ENCODE peak calls at places on chromosomes 7 and 10, in seven cellular contexts. P is cardiac fibroblast, L is fibroblast of pulmonary artery, K is pancreas, M is left ventricle myocardium inferior, T is heart right ventricle, B is endothelial cell of umbilical vein. F is an unnamed sample.

GRCh38 chr10:17851611-17852010 is 42.5 kb downstream of the MRC1 start:
- DNase-seq in P (no peak), L (no peak), K (no peak), M (peak), T (peak), B (peak), F (no peak)

GRCh38 chr7:131196808-131197207 is 130.9 kb upstream of the MKLN1 start:
- DNase-seq in P (peak), L (peak), K (no peak), M (no peak), T (no peak), B (peak), F (peak)

GRCh38 chr10:95451568-95452524 is 109.3 kb downstream of the SORBS1 start:
- DNase-seq in P (no peak), L (no peak), K (no peak), M (no peak), T (no peak), B (no peak), F (no peak)

GRCh38 chr7:48170506-48170905 is 752 bp upstream of the ABCA13 start:
- DNase-seq in P (no peak), L (no peak), K (no peak), M (no peak), T (no peak), B (no peak), F (no peak)

GRCh38 chr7:154913645-154914579 is 89.0 kb downstream of the PAXIP1 start:
- DNase-seq in P (peak), L (peak), K (peak), M (peak), T (peak), B (peak), F (peak)

GRCh38 chr10:17005621-17006566 is 123.7 kb downstream of the CUBN start:
- DNase-seq in P (no peak), L (no peak), K (no peak), M (no peak), T (no peak), B (no peak), F (no peak)

GRCh38 chr7:71131256-71131752 is 640 bp upstream of the GALNT17 start:
- DNase-seq in P (no peak), L (no peak), K (peak), M (peak), T (peak), B (no peak), F (no peak)

GRCh38 chr7:116679495-116679894 is 7.5 kb downstream of the MET start:
- DNase-seq in P (no peak), L (no peak), K (no peak), M (no peak), T (no peak), B (peak), F (no peak)

GRCh38 chr7:25885057-25885576 is 266.9 kb upstream of the NFE2L3 start:
- DNase-seq in P (no peak), L (no peak), K (no peak), M (no peak), T (no peak), B (no peak), F (no peak)

GRCh38 chr10:113499066-113499465 is 53.8 kb upstream of the HABP2 start:
- DNase-seq in P (no peak), L (no peak), K (no peak), M (no peak), T (no peak), B (no peak), F (no peak)

GRCh38 chr7:123231060-123232000 is 31.6 kb upstream of the SLC13A1 start:
- DNase-seq in P (no peak), L (no peak), K (no peak), M (no peak), T (no peak), B (no peak), F (no peak)

GRCh38 chr7:54153462-54153861 is 388.7 kb upstream of the VSTM2A start:
- DNase-seq in P (no peak), L (no peak), K (no peak), M (no peak), T (no peak), B (no peak), F (no peak)

DNA sequence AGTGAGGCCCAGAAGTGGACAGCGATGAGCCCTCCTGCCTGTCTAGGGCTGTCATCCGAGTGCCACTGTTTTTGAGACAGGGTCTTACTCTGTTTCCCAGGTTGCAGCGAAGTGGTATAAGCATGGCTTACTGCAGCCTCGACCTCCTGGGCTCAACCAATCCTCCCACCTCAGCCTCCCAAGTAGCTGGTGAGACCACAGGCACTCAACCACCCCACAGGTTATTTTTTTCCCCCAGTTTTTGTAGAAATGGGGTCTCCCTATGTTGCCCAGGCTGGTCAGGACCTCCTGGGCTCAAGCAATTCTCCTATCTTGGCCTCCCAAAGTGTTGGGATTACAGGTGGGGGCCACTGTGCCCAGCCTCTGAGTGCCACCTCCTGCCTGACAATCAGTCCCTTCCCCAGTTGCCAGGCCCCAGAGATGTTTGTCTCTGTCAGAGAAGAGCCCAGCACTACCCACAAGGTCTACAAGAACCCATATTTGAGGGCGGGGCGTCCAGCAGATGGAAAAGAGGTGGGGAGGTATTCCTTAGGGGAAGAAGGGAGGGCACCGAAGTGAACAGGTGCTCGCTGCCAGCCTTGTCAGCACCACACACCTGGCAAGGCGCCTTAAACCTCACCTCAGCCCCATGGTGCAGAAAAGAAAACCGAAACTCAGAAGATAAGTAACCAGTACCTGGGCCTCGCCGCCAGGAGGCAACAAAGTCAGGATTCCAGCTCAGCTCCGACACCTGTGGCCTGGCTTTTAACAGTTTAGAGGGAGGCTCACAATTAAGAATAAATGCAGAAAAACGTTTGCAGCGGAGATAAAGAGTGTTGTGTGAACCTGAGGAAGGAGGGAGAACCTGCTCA is 77.4 kb upstream of the ANLN start:
- DNase-seq in P (no peak), L (no peak), K (peak), M (no peak), T (no peak), B (no peak), F (no peak)
- TF ChIP-seq CTCF in P (no peak), L (no peak), K (peak), M (no peak), T (no peak), B (no peak), F (peak)

GRCh38 chr7:8597565-8597964 is 164.2 kb downstream of the NXPH1 start:
- DNase-seq in P (no peak), L (no peak), K (no peak), M (no peak), T (no peak), B (no peak), F (no peak)
- H3K4me3 ChIP-seq in P (no peak), L (no peak), K (no peak), M (no peak), T (no peak), B (no peak), F (no peak)

DNA sequence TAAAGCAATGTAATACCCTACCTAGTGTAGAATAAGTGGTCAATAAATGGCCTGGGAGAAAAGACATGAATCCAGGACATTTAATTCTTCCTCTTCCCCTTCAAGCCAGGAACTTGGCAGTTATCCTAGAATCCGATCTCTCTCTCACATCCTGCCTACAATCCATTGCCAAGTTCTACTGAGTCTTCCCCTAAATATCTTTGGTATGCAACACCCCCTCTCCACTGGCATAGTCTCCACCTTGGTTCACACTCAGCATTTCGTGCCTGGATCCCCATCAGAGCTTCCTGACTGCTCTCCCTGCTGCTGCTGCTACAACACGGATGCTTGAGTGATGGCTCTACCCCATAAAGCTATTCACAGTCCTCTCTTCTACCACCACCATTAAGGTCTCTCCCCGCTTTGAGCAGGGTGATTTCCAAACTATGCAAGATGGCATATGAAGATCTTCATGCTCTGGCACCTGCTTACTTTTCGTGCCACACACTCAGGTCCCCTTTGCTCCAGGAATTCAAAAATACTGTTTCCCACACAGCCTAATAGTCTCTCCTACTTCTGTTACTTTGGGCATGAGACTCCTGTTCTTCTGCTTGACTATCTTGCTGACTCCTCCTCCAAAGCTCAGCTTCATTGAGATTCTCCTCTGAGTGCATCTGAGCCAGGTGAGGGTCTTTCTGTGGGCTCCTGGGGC is 4.8 kb downstream of the ANK3 start:
- DNase-seq in P (peak), L (peak), K (no peak), M (no peak), T (no peak), B (peak), F (no peak)
- TF ChIP-seq CTCF in P (no peak), L (no peak), K (no peak), M (no peak), T (no peak), B (no peak), F (no peak)

GRCh38 chr7:69602522-69602921 is 4.2 kb downstream of the AUTS2 start:
- DNase-seq in P (no peak), L (no peak), K (no peak), M (no peak), T (no peak), B (no peak), F (no peak)
- H3K4me3 ChIP-seq in P (no peak), L (no peak), K (no peak), M (no peak), T (no peak), B (no peak), F (no peak)

DNA sequence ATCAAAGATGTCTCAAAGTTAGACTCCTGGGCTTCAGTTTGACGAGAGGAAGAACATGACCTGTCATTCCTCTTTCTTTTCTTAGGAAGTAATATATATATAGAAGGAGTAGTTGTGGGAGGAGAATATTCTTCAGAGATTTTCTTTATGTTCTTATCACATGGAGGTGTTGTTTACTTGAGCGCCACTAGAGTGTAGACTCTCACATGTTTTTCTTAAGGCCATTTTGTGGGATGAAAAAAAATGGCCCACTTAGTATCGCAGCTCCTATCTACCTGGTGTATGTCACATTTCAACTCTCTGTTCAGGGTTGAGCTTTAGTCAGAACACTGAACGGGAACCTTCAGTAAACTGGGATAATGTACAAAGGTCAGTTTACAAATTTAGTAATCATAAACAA is 645.2 kb downstream of the PHTF2 start:
- DNase-seq in P (no peak), L (no peak), K (no peak), M (no peak), T (no peak), B (no peak), F (no peak)
- TF ChIP-seq CTCF in P (no peak), L (no peak), K (no peak), M (no peak), T (no peak), B (no peak), F (peak)

DNA sequence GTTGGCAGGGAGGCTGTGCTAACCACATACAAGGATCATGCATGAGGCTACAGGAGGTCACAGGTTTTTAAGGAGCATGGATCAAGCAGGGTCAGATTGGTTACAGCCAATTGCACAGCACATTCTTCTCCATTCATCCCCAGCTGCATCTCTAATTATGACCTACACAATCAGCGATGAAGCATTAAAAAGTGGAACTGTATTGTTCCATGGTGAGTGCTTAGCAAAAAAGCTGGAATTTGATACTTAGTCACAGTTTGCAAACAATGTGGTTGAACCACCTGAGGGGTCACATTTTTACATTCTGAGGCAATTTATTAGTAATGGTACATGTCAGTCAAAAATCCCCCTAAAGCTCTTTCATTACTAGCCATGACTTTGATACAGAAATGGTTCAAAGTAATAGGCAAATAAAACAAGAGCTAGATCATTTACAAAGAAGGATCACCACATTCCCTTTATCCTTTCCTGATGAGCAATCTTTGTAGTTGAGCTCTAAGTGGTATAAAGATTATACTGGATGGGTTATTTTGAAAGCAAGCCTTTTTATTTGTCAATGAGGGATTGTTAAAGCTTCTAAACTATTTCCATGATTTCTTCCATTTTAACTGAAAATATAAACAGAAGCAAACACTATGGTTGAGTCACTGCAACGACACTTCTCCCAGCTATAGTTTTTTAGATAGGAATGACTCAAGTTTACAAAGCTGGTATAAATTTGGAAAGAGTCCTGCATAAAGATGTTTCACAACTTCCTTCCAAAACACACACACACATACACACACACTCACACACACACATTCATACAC is 217.8 kb upstream of the SEMA3A start:
- DNase-seq in P (peak), L (peak), K (no peak), M (no peak), T (no peak), B (peak), F (no peak)
- H3K4me3 ChIP-seq in P (no peak), L (no peak), K (no peak), M (no peak), T (no peak), B (no peak), F (no peak)

GRCh38 chr7:98934267-98934666 is 55.9 kb downstream of the TRRAP start:
- DNase-seq in P (no peak), L (no peak), K (no peak), M (no peak), T (no peak), B (peak), F (no peak)

GRCh38 chr7:98927125-98927524 is 48.8 kb downstream of the TRRAP start:
- DNase-seq in P (no peak), L (no peak), K (no peak), M (no peak), T (no peak), B (no peak), F (no peak)

GRCh38 chr7:98933321-98933720 is 55.0 kb downstream of the TRRAP start:
- DNase-seq in P (no peak), L (no peak), K (no peak), M (no peak), T (no peak), B (no peak), F (no peak)

GRCh38 chr7:98930464-98930863 is 52.1 kb downstream of the TRRAP start:
- DNase-seq in P (no peak), L (no peak), K (no peak), M (no peak), T (no peak), B (no peak), F (no peak)

DNA sequence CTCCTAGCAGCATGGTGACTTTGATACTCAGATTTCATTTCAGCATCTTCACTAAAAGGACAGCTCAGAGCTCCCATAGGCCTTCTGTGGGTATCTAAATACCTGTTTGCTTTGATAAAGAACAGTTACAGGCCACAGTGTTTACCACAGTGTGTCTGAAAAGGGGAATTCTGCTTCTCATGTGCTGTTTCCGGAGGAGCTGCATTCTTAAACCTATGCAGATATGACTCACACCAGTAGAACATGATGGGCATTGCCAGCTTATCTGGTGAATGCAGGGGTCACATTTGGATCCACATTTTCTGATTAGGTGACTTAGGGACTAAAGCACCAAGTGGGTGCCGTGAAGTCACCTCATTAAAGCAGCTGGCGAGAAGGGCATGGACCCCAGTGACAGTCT is 52.6 kb downstream of the TRRAP start:
- DNase-seq in P (no peak), L (peak), K (no peak), M (no peak), T (no peak), B (peak), F (no peak)
- TF ChIP-seq CTCF in P (no peak), L (no peak), K (no peak), M (no peak), T (no peak), B (no peak), F (no peak)

F was measured in LNCaP clone FGC.